ENCODE peak calls at places on chromosomes 3 and 15, in nine cellular contexts. G is A549; D is hepatocyte; V is dorsolateral prefrontal cortex; C is HAP-1; N is foreskin fibroblast; E is tibial artery; Z is CD8-positive, alpha-beta memory T cell; X is body of pancreas. R is an unnamed sample.

GRCh38 chr3:132378-132777 is 64.2 kb upstream of the CHL1 start:
- DNase-seq in G (no peak), D (no peak), V (no peak), C (no peak), N (no peak), E (no peak), Z (no peak), X (no peak), R (no peak)

GRCh38 chr3:143120716-143121239 is 1.2 kb downstream of the CHST2 start:
- DNase-seq in G (peak), D (peak), V (no peak), C (no peak), N (peak), E (no peak), Z (peak), X (no peak), R (peak)

GRCh38 chr3:78728406-78729145 is 1039.2 kb downstream of the ROBO1 start:
- DNase-seq in G (no peak), D (peak), V (peak), C (peak), N (peak), E (peak), Z (no peak), X (peak), R (peak)

GRCh38 chr3:134039161-134039862 is 9.6 kb upstream of the SLCO2A1 start:
- DNase-seq in G (no peak), D (peak), V (no peak), C (no peak), N (no peak), E (no peak), Z (no peak), X (no peak), R (peak)

GRCh38 chr15:31740203-31740602 is 290.1 kb upstream of the CHRNA7 start:
- DNase-seq in G (no peak), D (peak), V (peak), C (no peak), N (peak), E (no peak), Z (no peak), X (no peak), R (peak)

GRCh38 chr3:155572085-155572484 is 172.8 kb downstream of the PLCH1 start:
- DNase-seq in G (no peak), D (peak), V (no peak), C (no peak), N (peak), E (no peak), Z (no peak), X (no peak), R (no peak)

GRCh38 chr3:8298021-8298954 is 203.3 kb upstream of the LMCD1 start:
- DNase-seq in G (no peak), D (no peak), V (no peak), C (no peak), N (no peak), E (no peak), Z (no peak), X (no peak), R (no peak)

GRCh38 chr3:31432897-31433678 is 99.6 kb upstream of the STT3B start:
- DNase-seq in G (no peak), D (no peak), V (no peak), C (no peak), N (no peak), E (no peak), Z (no peak), X (no peak), R (no peak)

GRCh38 chr3:112818289-112818688 is 28.4 kb downstream of the CD200R1L start:
- DNase-seq in G (no peak), D (no peak), V (no peak), C (no peak), N (peak), E (no peak), Z (no peak), X (no peak), R (no peak)

GRCh38 chr15:88908697-88909621 is 4.2 kb downstream of the MFGE8 start:
- DNase-seq in G (no peak), D (no peak), V (no peak), C (no peak), N (no peak), E (no peak), Z (no peak), X (no peak), R (no peak)

GRCh38 chr3:150469031-150469930 is 61.2 kb downstream of the TSC22D2 start:
- DNase-seq in G (peak), D (peak), V (no peak), C (no peak), N (peak), E (peak), Z (no peak), X (peak), R (peak)

GRCh38 chr3:140727886-140728285 is 50.0 kb downstream of the TRIM42 start:
- DNase-seq in G (no peak), D (peak), V (no peak), C (no peak), N (no peak), E (no peak), Z (no peak), X (no peak), R (no peak)

GRCh38 chr3:177037241-177037640 is 160.0 kb downstream of the TBL1XR1 start:
- DNase-seq in G (no peak), D (no peak), V (no peak), C (no peak), N (no peak), E (no peak), Z (no peak), X (no peak), R (no peak)

GRCh38 chr15:90388462-90389182 is 580 bp downstream of the IQGAP1 start:
- DNase-seq in G (peak), D (peak), V (peak), C (no peak), N (peak), E (peak), Z (peak), X (peak), R (peak)

GRCh38 chr3:196055267-196055666 is 26.6 kb downstream of the TFRC start:
- DNase-seq in G (no peak), D (no peak), V (no peak), C (no peak), N (no peak), E (no peak), Z (no peak), X (no peak), R (no peak)

GRCh38 chr15:50685976-50686467 is 575 bp downstream of the TRPM7 start:
- DNase-seq in G (peak), D (peak), V (peak), C (peak), N (peak), E (peak), Z (peak), X (peak), R (peak)

GRCh38 chr3:188370081-188370830 is 216.3 kb downstream of the LPP start:
- DNase-seq in G (no peak), D (no peak), V (no peak), C (no peak), N (no peak), E (no peak), Z (no peak), X (no peak), R (no peak)

GRCh38 chr15:87365221-87365620 is 891.3 kb downstream of the NTRK3 start:
- DNase-seq in G (no peak), D (no peak), V (no peak), C (no peak), N (peak), E (no peak), Z (no peak), X (no peak), R (no peak)

GRCh38 chr3:195096053-195096452 is 174.9 kb downstream of the XXYLT1 start:
- DNase-seq in G (no peak), D (no peak), V (no peak), C (no peak), N (no peak), E (no peak), Z (no peak), X (no peak), R (no peak)

GRCh38 chr3:71072288-71072687 is 511.2 kb downstream of the FOXP1 start:
- DNase-seq in G (no peak), D (no peak), V (no peak), C (no peak), N (peak), E (no peak), Z (no peak), X (no peak), R (no peak)

GRCh38 chr15:33872761-33873106 is 95.6 kb upstream of the CHRM5 start:
- DNase-seq in G (no peak), D (no peak), V (no peak), C (no peak), N (no peak), E (no peak), Z (no peak), X (no peak), R (no peak)

GRCh38 chr3:172323894-172324590 is 124.2 kb downstream of the GHSR start:
- DNase-seq in G (no peak), D (no peak), V (no peak), C (no peak), N (peak), E (peak), Z (no peak), X (peak), R (no peak)

GRCh38 chr3:156837130-156837529 is 11.0 kb downstream of the LEKR1 start:
- DNase-seq in G (no peak), D (no peak), V (no peak), C (no peak), N (peak), E (no peak), Z (no peak), X (no peak), R (no peak)

GRCh38 chr3:56919137-56919796 is 117.5 kb upstream of the ARHGEF3 start:
- DNase-seq in G (no peak), D (no peak), V (no peak), C (no peak), N (no peak), E (no peak), Z (no peak), X (no peak), R (no peak)

GRCh38 chr3:174363256-174363655 is 495.9 kb upstream of the NAALADL2 start:
- DNase-seq in G (no peak), D (no peak), V (no peak), C (no peak), N (no peak), E (no peak), Z (no peak), X (no peak), R (no peak)

GRCh38 chr3:129360705-129361460 is 67.6 kb downstream of the EFCAB12 start:
- DNase-seq in G (no peak), D (no peak), V (no peak), C (no peak), N (peak), E (no peak), Z (no peak), X (no peak), R (peak)

GRCh38 chr3:108180214-108180613 is 42.0 kb downstream of the IFT57 start:
- DNase-seq in G (no peak), D (no peak), V (no peak), C (no peak), N (peak), E (no peak), Z (no peak), X (no peak), R (no peak)

GRCh38 chr3:188320757-188321156 is 166.8 kb downstream of the LPP start:
- DNase-seq in G (no peak), D (no peak), V (no peak), C (no peak), N (peak), E (no peak), Z (no peak), X (no peak), R (no peak)

GRCh38 chr3:192408721-192409151 is 318.6 kb downstream of the FGF12 start:
- DNase-seq in G (peak), D (peak), V (peak), C (no peak), N (peak), E (no peak), Z (no peak), X (no peak), R (peak)

GRCh38 chr3:6753536-6753935 is 107.4 kb upstream of the GRM7 start:
- DNase-seq in G (no peak), D (no peak), V (no peak), C (no peak), N (no peak), E (no peak), Z (no peak), X (no peak), R (no peak)

DNA sequence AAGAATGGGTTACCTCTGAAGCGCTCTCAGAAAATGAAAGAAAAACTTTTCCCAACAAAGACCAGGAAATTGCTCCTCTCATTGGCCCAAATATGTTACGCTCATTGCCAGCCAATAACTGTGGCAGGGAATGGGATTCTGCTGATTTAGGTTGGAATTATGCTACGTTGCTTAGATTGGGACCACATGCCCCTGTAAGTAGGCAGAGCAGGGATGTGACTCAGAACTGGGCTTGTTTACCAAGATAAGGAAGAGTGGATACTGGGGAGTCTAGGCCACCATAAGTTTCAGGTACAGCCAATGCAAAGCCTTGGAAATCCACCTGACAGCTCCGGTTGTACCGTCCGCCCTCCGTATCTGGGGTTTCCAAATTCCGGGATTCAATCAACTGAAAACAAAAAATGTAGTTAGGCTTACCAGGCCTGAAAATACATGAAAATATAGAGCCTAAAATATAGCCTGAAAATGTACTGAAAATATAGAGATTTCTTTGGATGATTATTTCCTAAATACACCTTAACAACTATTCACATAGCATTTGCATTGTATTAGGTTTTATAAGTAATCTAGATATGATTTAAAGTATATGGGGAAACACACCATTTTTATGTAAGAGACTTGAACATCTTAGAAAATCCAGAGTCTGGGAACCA is 1.5 kb upstream of the TCF12 start:
- DNase-seq in G (no peak), D (peak), V (no peak), C (no peak), N (peak), E (no peak), Z (no peak), X (peak), R (no peak)
- H3K4me3 ChIP-seq in G (peak), D (no peak), V (peak), C (no peak), N (peak), E (peak), Z (peak), X (no peak), R (peak)

GRCh38 chr3:25476639-25477038 is 48.6 kb downstream of the RARB start:
- DNase-seq in G (no peak), D (no peak), V (no peak), C (no peak), N (no peak), E (no peak), Z (no peak), X (no peak), R (no peak)
- H3K4me3 ChIP-seq in G (no peak), D (no peak), V (no peak), C (no peak), N (no peak), E (no peak), Z (no peak), X (no peak), R (no peak)

GRCh38 chr3:183578179-183578578 is 22.7 kb upstream of the KLHL6 start:
- DNase-seq in G (no peak), D (no peak), V (no peak), C (no peak), N (no peak), E (no peak), Z (no peak), X (no peak), R (no peak)

GRCh38 chr3:183579967-183580720 is 24.6 kb upstream of the KLHL6 start:
- DNase-seq in G (no peak), D (peak), V (no peak), C (no peak), N (peak), E (no peak), Z (no peak), X (peak), R (no peak)

GRCh38 chr3:183577336-183577735 is 21.8 kb upstream of the KLHL6 start:
- DNase-seq in G (no peak), D (no peak), V (no peak), C (no peak), N (no peak), E (no peak), Z (no peak), X (no peak), R (no peak)

GRCh38 chr3:183572935-183573334 is 17.4 kb upstream of the KLHL6 start:
- DNase-seq in G (no peak), D (no peak), V (no peak), C (no peak), N (no peak), E (no peak), Z (no peak), X (no peak), R (no peak)

DNA sequence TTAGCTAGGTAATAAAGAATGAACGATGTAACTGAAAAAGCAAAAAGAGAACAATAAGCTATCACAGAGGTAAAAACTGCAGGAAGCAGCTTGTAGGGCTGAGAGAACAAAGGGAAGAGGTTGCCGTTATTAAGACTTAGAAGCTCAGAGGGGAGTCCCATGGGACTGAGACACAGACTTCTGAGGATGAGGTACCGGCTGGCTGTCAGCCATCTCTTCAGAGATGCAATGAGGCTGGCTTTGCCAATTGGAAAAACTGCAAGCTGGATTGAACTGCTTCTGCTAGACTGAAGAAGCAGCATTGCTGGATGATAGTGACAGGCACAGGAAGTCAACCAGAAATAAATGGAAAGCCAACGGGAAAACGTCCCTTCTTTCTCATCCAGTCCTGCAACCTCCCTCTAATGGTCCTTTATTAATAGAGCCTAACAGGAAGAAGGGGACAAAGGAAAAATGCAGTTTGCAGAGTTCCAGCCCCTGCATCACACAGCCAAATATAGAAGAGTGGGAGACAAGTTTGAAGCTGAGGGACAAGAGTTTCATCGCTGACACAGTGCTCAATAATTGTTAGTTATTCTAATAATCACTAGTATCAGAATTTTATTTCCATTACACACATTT is 21.1 kb upstream of the KLHL6 start:
- DNase-seq in G (no peak), D (peak), V (no peak), C (peak), N (peak), E (no peak), Z (no peak), X (no peak), R (no peak)
- H3K4me3 ChIP-seq in G (no peak), D (no peak), V (no peak), C (no peak), N (no peak), E (no peak), Z (no peak), X (no peak), R (no peak)

GRCh38 chr15:67216859-67217258 is 37.6 kb downstream of the AAGAB start:
- DNase-seq in G (no peak), D (no peak), V (no peak), C (no peak), N (no peak), E (no peak), Z (no peak), X (no peak), R (no peak)
- H3K4me3 ChIP-seq in G (no peak), D (no peak), V (no peak), C (no peak), N (no peak), E (no peak), Z (no peak), X (no peak), R (no peak)

GRCh38 chr3:13608969-13609725 is 60.2 kb downstream of the FBLN2 start:
- DNase-seq in G (no peak), D (no peak), V (no peak), C (no peak), N (no peak), E (no peak), Z (no peak), X (no peak), R (no peak)
- H3K4me3 ChIP-seq in G (no peak), D (no peak), V (no peak), C (no peak), N (no peak), E (no peak), Z (no peak), X (no peak), R (no peak)

GRCh38 chr15:76339302-76340197 is 3.0 kb downstream of the ISL2 start:
- DNase-seq in G (no peak), D (no peak), V (no peak), C (no peak), N (peak), E (no peak), Z (no peak), X (no peak), R (peak)

GRCh38 chr15:76338555-76339301 is 2.2 kb downstream of the ISL2 start:
- DNase-seq in G (no peak), D (no peak), V (no peak), C (peak), N (peak), E (no peak), Z (no peak), X (no peak), R (no peak)

GRCh38 chr15:76337047-76337738 is 620 bp downstream of the ISL2 start:
- DNase-seq in G (no peak), D (no peak), V (no peak), C (peak), N (peak), E (no peak), Z (no peak), X (no peak), R (peak)

GRCh38 chr15:76336254-76337046 is at the start of gene ISL2:
- DNase-seq in G (peak), D (peak), V (peak), C (peak), N (peak), E (no peak), Z (peak), X (peak), R (peak)

DNA sequence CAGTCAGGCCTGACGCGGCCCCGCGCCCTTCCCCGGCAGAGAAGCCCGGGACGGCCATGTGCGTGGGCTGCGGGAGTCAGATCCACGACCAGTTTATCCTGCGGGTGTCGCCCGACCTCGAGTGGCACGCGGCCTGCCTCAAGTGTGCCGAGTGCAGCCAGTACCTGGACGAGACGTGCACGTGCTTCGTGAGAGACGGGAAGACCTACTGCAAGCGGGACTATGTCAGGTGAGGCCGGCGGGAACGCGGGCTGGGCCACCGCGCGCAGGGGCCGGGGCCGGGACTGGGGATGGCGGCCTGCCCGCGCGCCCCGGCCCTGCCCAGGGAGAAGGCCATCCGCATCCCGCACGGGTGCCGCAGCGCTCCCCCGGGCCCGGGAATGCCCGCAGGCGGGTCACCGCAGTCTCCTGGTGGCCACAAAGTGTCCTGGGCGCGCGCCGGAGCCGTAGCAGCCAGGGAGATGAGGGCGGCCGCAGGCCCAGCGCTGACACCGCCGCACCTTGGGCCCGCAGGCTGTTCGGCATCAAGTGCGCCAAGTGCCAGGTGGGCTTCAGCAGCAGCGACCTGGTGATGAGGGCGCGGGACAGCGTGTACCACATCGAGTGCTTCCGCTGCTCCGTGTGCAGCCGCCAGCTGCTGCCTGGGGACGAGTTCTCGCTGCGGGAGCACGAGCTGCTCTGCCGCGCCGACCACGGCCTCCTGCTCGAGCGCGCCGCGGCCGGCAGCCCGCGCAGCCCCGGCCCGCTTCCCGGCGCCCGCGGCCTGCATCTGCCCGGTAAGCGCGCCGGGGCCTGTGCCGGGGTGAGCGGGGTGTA is 1.4 kb downstream of the ISL2 start:
- DNase-seq in G (no peak), D (no peak), V (no peak), C (no peak), N (peak), E (no peak), Z (no peak), X (no peak), R (peak)
- H3K4me3 ChIP-seq in G (peak), D (peak), V (peak), C (peak), N (peak), E (no peak), Z (peak), X (no peak), R (no peak)

R was measured in endodermal cell.